ENCODE peak calls at places on chromosomes 6 and 20, in ten cellular contexts. U, A, D, E, B, X, V, W, T and C are unnamed samples.
A peak's percentile ranks its signal among the peaks of the same experiment; 100 is the strongest.

GRCh38 chr6:75219213-75219612 is 13.4 kb upstream of the COL12A1 start:
- DNase-seq in D (no peak), A (no peak), T (no peak), W (no peak), E (no peak), X (no peak), V (no peak), U (no peak), B (no peak), C (no peak)

GRCh38 chr6:37499433-37500293 is at the start of gene CCDC167:
- DNase-seq in U (peak; percentile 97), D (peak; percentile 98), V (peak; percentile 94), T (peak; percentile 95), W (peak; percentile 98), X (peak; percentile 98), E (peak; percentile 98), A (peak; percentile 97), B (peak; percentile 97), C (peak; percentile 96)

GRCh38 chr6:92967352-92967751 is 452.0 kb downstream of the EPHA7 start:
- DNase-seq in D (no peak), A (no peak), V (no peak), X (no peak), W (no peak), B (no peak), U (no peak), T (no peak), E (no peak), C (no peak)

GRCh38 chr6:115882771-115883170 is 177.9 kb downstream of the FRK start:
- DNase-seq in U (no peak), W (no peak), B (no peak), A (no peak), T (no peak), E (no peak), X (no peak), D (no peak), V (no peak), C (no peak)

GRCh38 chr6:79671605-79672266 is 40.6 kb downstream of the SH3BGRL2 start:
- DNase-seq in E (peak; percentile 85), X (peak; percentile 88), A (no peak), V (peak; percentile 19), D (peak; percentile 41), T (no peak), B (peak; percentile 31), U (peak; percentile 89), W (peak; percentile 61), C (no peak)

GRCh38 chr20:54843891-54844290 is 368.5 kb downstream of the DOK5 start:
- DNase-seq in T (no peak), U (no peak), W (no peak), D (no peak), X (no peak), A (no peak), V (no peak), B (no peak), E (no peak), C (no peak)

GRCh38 chr6:2791124-2792050 is 26.2 kb downstream of the WRNIP1 start:
- DNase-seq in T (no peak), A (peak; percentile 73), U (peak; percentile 90), D (no peak), E (no peak), V (peak; percentile 25), B (peak; percentile 89), X (peak; percentile 67), W (peak; percentile 59), C (no peak)

GRCh38 chr20:16803965-16804792 is 56.0 kb downstream of the OTOR start:
- DNase-seq in X (peak; percentile 35), W (peak; percentile 52), U (peak; percentile 64), A (peak; percentile 59), D (peak; percentile 64), E (no peak), B (peak; percentile 53), V (peak; percentile 20), T (peak; percentile 3), C (peak; percentile 14)

GRCh38 chr20:57627972-57628650 is 7.9 kb upstream of the ZBP1 start:
- DNase-seq in U (peak; percentile 76), W (peak; percentile 69), A (no peak), V (no peak), T (no peak), D (no peak), B (peak; percentile 87), X (no peak), E (peak; percentile 60), C (no peak)

GRCh38 chr6:140708386-140708785 is 1333.9 kb upstream of the CITED2 start:
- DNase-seq in B (peak; percentile 41), D (no peak), V (no peak), X (no peak), A (no peak), W (no peak), U (no peak), T (no peak), E (no peak), C (no peak)